ENCODE peak calls at places on chromosomes 1 and 21, in seven cellular contexts. P is right lobe of liver, C is uterus, R is testis, D is spleen, J is H54, U is A549. Z is an unnamed sample.
A peak's percentile ranks its signal among the peaks of the same experiment; 100 is the strongest.

GRCh38 chr1:117389284-117389683 is 22.0 kb downstream of the MAN1A2 start:
- DNase-seq in D (no peak), R (no peak), U (no peak), C (no peak), J (no peak), P (no peak), Z (no peak)

GRCh38 chr1:233132445-233132844 is 163.1 kb downstream of the PCNX2 start:
- DNase-seq in P (no peak), C (no peak), R (no peak), J (no peak), U (no peak), D (no peak), Z (no peak)

GRCh38 chr1:65174585-65174984 is 26.6 kb downstream of the AK4 start:
- DNase-seq in D (no peak), C (peak; percentile 47), U (no peak), P (no peak), R (peak; percentile 63), J (peak; percentile 67), Z (no peak)

GRCh38 chr1:165837838-165838364 is 10.5 kb downstream of the UCK2 start:
- DNase-seq in U (no peak), R (no peak), P (no peak), J (no peak), C (no peak), D (no peak), Z (no peak)

GRCh38 chr1:202116287-202116686 is 6.4 kb upstream of the GPR37L1 start:
- DNase-seq in R (no peak), J (no peak), P (no peak), C (no peak), U (no peak), D (no peak), Z (no peak)

GRCh38 chr1:112359961-112360767 is 35.9 kb upstream of the CTTNBP2NL start:
- DNase-seq in P (peak; percentile 60), C (peak; percentile 77), U (no peak), D (no peak), J (no peak), R (peak; percentile 78), Z (no peak)

GRCh38 chr1:54581621-54582035 is 33.6 kb downstream of the ACOT11 start:
- DNase-seq in U (peak; percentile 11), J (peak; percentile 98), D (no peak), C (peak; percentile 83), R (peak; percentile 96), P (peak; percentile 99), Z (no peak)

GRCh38 chr1:46520063-46520911 is 30.7 kb downstream of the DMBX1 start:
- DNase-seq in D (peak; percentile 56), U (peak; percentile 64), C (no peak), J (peak; percentile 95), R (no peak), P (no peak), Z (no peak)

GRCh38 chr1:164743991-164744390 is 185.0 kb downstream of the PBX1 start:
- DNase-seq in U (no peak), J (no peak), D (no peak), P (no peak), R (no peak), C (no peak), Z (no peak)

GRCh38 chr21:45440736-45441350 is 35.9 kb downstream of the COL18A1 start:
- DNase-seq in C (no peak), D (peak; percentile 39), R (peak; percentile 33), U (no peak), P (peak; percentile 77), J (no peak), Z (no peak)

GRCh38 chr1:207619833-207620572 is 24.9 kb upstream of the CR1L start:
- DNase-seq in J (peak; percentile 19), P (no peak), U (peak; percentile 28), D (no peak), C (no peak), R (peak; percentile 19), Z (peak; percentile 77)

GRCh38 chr1:1344672-1345361 is 4.4 kb downstream of the DVL1 start:
- DNase-seq in C (no peak), P (no peak), J (peak; percentile 94), D (no peak), U (peak; percentile 84), R (no peak), Z (peak; percentile 27)

GRCh38 chr1:26022404-26022779 is 817 bp downstream of the EXTL1 start:
- DNase-seq in D (no peak), U (no peak), R (no peak), J (no peak), C (no peak), P (no peak), Z (no peak)

GRCh38 chr1:187143783-187144182 is 315.0 kb downstream of the PLA2G4A start:
- DNase-seq in R (no peak), P (no peak), D (no peak), J (no peak), U (no peak), C (no peak), Z (no peak)

GRCh38 chr1:224700915-224701531 is 84.9 kb downstream of the CNIH3 start:
- DNase-seq in U (peak; percentile 17), D (no peak), R (no peak), P (no peak), J (no peak), C (no peak), Z (peak; percentile 13)
- TF ChIP-seq POLR2A in U (no peak), D (no peak), R (no peak), P (no peak), J (no peak), C (no peak), Z (no peak)

GRCh38 chr21:28655471-28655870 is 337.2 kb downstream of the LTN1 start:
- DNase-seq in C (no peak), R (no peak), U (no peak), J (no peak), D (no peak), P (no peak), Z (no peak)
- TF ChIP-seq POLR2A in C (no peak), R (no peak), U (no peak), J (no peak), D (no peak), P (no peak), Z (no peak)

GRCh38 chr1:246506785-246507639 is at the start of gene SMYD3:
- DNase-seq in J (peak; percentile 87), P (peak; percentile 86), U (peak; percentile 81), R (peak; percentile 81), C (peak; percentile 78), D (peak; percentile 94), Z (peak; percentile 90)
- TF ChIP-seq POLR2A in J (peak; percentile 92), P (peak; percentile 26), U (peak; percentile 82), R (peak; percentile 18), C (peak; percentile 47), D (no peak), Z (peak; percentile 27)

GRCh38 chr1:23368562-23369334 is 888 bp downstream of the ZNF436 start:
- DNase-seq in P (peak; percentile 93), D (peak; percentile 97), U (peak; percentile 75), C (peak; percentile 87), R (peak; percentile 94), J (peak; percentile 35), Z (peak; percentile 93)
- TF ChIP-seq POLR2A in P (peak; percentile 87), D (peak; percentile 63), U (peak; percentile 55), C (peak; percentile 90), R (peak; percentile 89), J (peak; percentile 53), Z (peak; percentile 63)

GRCh38 chr1:225777583-225778411 is at the start of gene SRP9:
- DNase-seq in C (peak; percentile 99), R (peak; percentile 99), U (peak; percentile 92), P (peak; percentile 99), D (peak; percentile 99), J (peak; percentile 90), Z (peak; percentile 99)
- TF ChIP-seq POLR2A in C (peak; percentile 66), R (peak; percentile 57), U (no peak), P (peak; percentile 77), D (peak; percentile 17), J (peak; percentile 62), Z (peak; percentile 96)

DNA sequence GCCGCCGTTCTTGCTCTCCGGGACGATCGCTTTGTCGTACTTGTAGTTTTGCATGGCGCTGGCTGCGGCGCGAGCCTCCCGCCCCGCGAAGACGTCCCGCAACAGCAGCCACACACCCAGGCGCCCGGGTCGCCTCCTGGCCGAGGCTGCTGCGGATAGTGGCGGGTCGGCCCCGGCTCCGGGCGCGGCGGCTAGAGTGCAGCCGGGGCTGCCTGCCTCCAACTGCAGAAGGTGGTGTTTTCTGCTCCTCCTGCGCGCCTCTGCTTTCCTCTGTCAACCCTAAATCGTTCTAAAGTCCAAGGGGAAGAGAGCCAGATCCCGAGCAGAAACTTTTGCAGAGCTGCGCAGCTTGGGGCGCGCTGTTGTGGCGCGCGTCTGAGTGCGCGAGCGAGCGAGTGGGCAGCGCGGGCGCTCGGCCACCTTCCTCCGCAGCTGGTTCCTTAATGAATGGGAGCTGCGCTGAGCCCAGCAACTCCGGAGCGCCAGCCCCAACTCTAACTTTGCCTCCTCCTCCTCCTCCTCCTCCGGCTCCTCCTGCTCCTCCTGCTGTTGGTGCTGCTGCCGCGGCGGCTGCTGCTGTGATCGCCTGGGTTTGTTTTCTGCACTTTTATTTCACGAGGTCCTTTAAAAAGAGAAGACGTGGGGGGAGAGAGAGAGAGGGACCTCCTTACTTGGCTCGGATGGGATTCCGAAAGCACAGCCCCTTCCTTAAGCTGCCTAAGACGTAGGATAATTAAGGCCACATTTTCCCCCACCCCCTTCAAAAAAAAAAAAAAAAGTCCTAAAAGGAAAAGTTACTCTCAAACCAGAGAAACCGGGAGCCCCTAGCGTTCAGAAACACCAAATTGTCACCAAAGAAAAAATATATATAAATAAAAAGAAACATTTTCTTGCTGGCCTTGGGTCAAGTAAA is at the start of gene PLPP3:
- DNase-seq in J (peak; percentile 79), C (peak; percentile 83), P (peak; percentile 90), D (peak; percentile 91), U (peak; percentile 81), R (peak; percentile 92), Z (peak; percentile 47)
- TF ChIP-seq POLR2A in J (peak; percentile 75), C (peak; percentile 88), P (peak; percentile 95), D (peak; percentile 81), U (peak; percentile 75), R (peak; percentile 63), Z (peak; percentile 12)